ENCODE peak calls at places on chromosomes 4 and X, in ten cellular contexts. P, E, Q, D, Z, K, O, G, S and H are unnamed samples.

GRCh38 chr4:40221744-40222143 is 24.9 kb downstream of the RHOH start:
- DNase-seq in P (no peak), E (no peak), Q (no peak), D (no peak), Z (no peak), K (no peak), O (no peak), G (no peak), S (no peak), H (no peak)

GRCh38 chr4:106222548-106222947 is 93.5 kb downstream of the TBCK start:
- DNase-seq in P (no peak), E (no peak), Q (no peak), D (no peak), Z (no peak), K (no peak), O (no peak), G (no peak), S (no peak), H (no peak)

GRCh38 chr4:26819478-26819877 is 41.2 kb upstream of the STIM2 start:
- DNase-seq in P (no peak), E (no peak), Q (no peak), D (no peak), Z (no peak), K (no peak), O (no peak), G (no peak), S (peak; percentile 8), H (no peak)

GRCh38 chr4:115972967-115973366 is 859.5 kb upstream of the NDST4 start:
- DNase-seq in P (no peak), E (no peak), Q (no peak), D (no peak), Z (no peak), K (no peak), O (no peak), G (no peak), S (no peak), H (no peak)

GRCh38 chr4:89119166-89119565 is 7.8 kb downstream of the TIGD2 start:
- DNase-seq in P (no peak), E (no peak), Q (no peak), D (peak; percentile 75), Z (no peak), K (no peak), O (no peak), G (no peak), S (no peak), H (no peak)

GRCh38 chrX:152892999-152893605 is 4.8 kb upstream of the ZNF185 start:
- DNase-seq in P (no peak), E (no peak), Q (no peak), D (no peak), Z (no peak), K (no peak), O (no peak), G (no peak), S (no peak), H (no peak)

GRCh38 chr4:111108138-111108537 is 485.3 kb upstream of the PITX2 start:
- DNase-seq in P (no peak), E (no peak), Q (no peak), D (no peak), Z (no peak), K (no peak), O (no peak), G (no peak), S (no peak), H (no peak)

GRCh38 chr4:139085141-139085540 is 69.6 kb downstream of the NOCT start:
- DNase-seq in P (no peak), E (peak; percentile 7), Q (no peak), D (peak; percentile 36), Z (no peak), K (no peak), O (no peak), G (no peak), S (no peak), H (no peak)

GRCh38 chr4:159012381-159012780 is 90.5 kb upstream of the RAPGEF2 start:
- DNase-seq in P (no peak), E (no peak), Q (no peak), D (peak; percentile 56), Z (no peak), K (no peak), O (no peak), G (no peak), S (no peak), H (no peak)

GRCh38 chr4:3073158-3074077 is 920 bp downstream of the HTT-AS start:
- DNase-seq in P (peak; percentile 82), E (no peak), Q (no peak), D (no peak), Z (no peak), K (no peak), O (no peak), G (no peak), S (no peak), H (no peak)

GRCh38 chr4:87505862-87506261 is 23.3 kb downstream of the SPARCL1 start:
- DNase-seq in P (no peak), E (no peak), Q (no peak), D (no peak), Z (no peak), K (no peak), O (no peak), G (no peak), S (no peak), H (no peak)

GRCh38 chrX:153689654-153690465 is 2.1 kb downstream of the SLC6A8 start:
- DNase-seq in P (no peak), E (no peak), Q (no peak), D (peak; percentile 23), Z (no peak), K (no peak), O (no peak), G (no peak), S (no peak), H (no peak)

GRCh38 chr4:151952137-151952536 is 191.3 kb upstream of the GATB start:
- DNase-seq in P (no peak), E (no peak), Q (no peak), D (no peak), Z (no peak), K (no peak), O (no peak), G (no peak), S (no peak), H (no peak)

GRCh38 chr4:140133576-140133975 is 20.4 kb downstream of the MAML3 start:
- DNase-seq in P (no peak), E (no peak), Q (no peak), D (peak; percentile 59), Z (no peak), K (no peak), O (no peak), G (no peak), S (no peak), H (no peak)

GRCh38 chr4:126715067-126715466 is 917.7 kb upstream of the INTU start:
- DNase-seq in P (no peak), E (no peak), Q (no peak), D (no peak), Z (no peak), K (no peak), O (no peak), G (no peak), S (no peak), H (no peak)

GRCh38 chr4:178320003-178320402 is 877.8 kb upstream of the AGA start:
- DNase-seq in P (no peak), E (no peak), Q (no peak), D (no peak), Z (no peak), K (no peak), O (no peak), G (no peak), S (no peak), H (no peak)

GRCh38 chrX:41599507-41599906 is 89.3 kb upstream of the GPR34 start:
- DNase-seq in P (no peak), E (no peak), Q (no peak), D (no peak), Z (no peak), K (no peak), O (no peak), G (no peak), S (no peak), H (no peak)

GRCh38 chr4:154231796-154232478 is 259.7 kb downstream of the DCHS2 start:
- DNase-seq in P (no peak), E (no peak), Q (no peak), D (no peak), Z (no peak), K (no peak), O (no peak), G (no peak), S (no peak), H (no peak)

GRCh38 chrX:99271641-99272040 is 1138.4 kb downstream of the PCDH19 start:
- DNase-seq in P (no peak), E (no peak), Q (no peak), D (no peak), Z (no peak), K (no peak), O (no peak), G (no peak), S (no peak), H (no peak)

GRCh38 chrX:750263-750662 is 119.7 kb downstream of the SHOX start:
- DNase-seq in P (no peak), E (no peak), Q (no peak), D (no peak), Z (no peak), K (no peak), O (no peak), G (no peak), S (no peak), H (no peak)